ENCODE peak calls at places on chromosomes 13 and 19, in eight cellular contexts. One of them, this sample, is unnamed. For H3K27me3 and H3K9me3, the result is how much of the 10 kb centered on the place peaks cover.

GRCh38 chr19:16013851-16014840 is 62.1 kb upstream of the TPM4 start:
- DNase-seq in MG63: no peak
- DNase-seq in right cardiac atrium: no peak
- DNase-seq in Peyer's patch: no peak
- DNase-seq in ascending aorta: no peak
- DNase-seq in NT2/D1: no peak
- DNase-seq in Caco-2: no peak
- DNase-seq in A673: no peak
- DNase-seq in this sample: no peak

GRCh38 chr19:33333615-33334014 is 31.3 kb upstream of the CEBPA start:
- DNase-seq in A673: no peak
- DNase-seq in Peyer's patch: no peak
- DNase-seq in right cardiac atrium: no peak
- DNase-seq in MG63: no peak
- DNase-seq in NT2/D1: no peak
- DNase-seq in ascending aorta: no peak
- DNase-seq in Caco-2: no peak
- DNase-seq in this sample: peak

GRCh38 chr13:114101831-114102520 is 30.4 kb downstream of the RASA3 start:
- DNase-seq in A673: no peak
- DNase-seq in Caco-2: no peak
- DNase-seq in right cardiac atrium: no peak
- DNase-seq in NT2/D1: no peak
- DNase-seq in MG63: no peak
- DNase-seq in Peyer's patch: no peak
- DNase-seq in ascending aorta: no peak
- DNase-seq in this sample: no peak

GRCh38 chr19:29966594-29967249 is 24.7 kb downstream of the URI1 start:
- DNase-seq in ascending aorta: no peak
- DNase-seq in NT2/D1: no peak
- DNase-seq in right cardiac atrium: no peak
- DNase-seq in Caco-2: no peak
- DNase-seq in MG63: no peak
- DNase-seq in A673: peak
- DNase-seq in Peyer's patch: no peak
- DNase-seq in this sample: no peak

GRCh38 chr19:53158119-53158656 is 665 bp downstream of the ZNF347 start:
- DNase-seq in A673: peak
- DNase-seq in NT2/D1: peak
- DNase-seq in ascending aorta: no peak
- DNase-seq in Caco-2: no peak
- DNase-seq in right cardiac atrium: peak
- DNase-seq in MG63: no peak
- DNase-seq in Peyer's patch: peak
- DNase-seq in this sample: peak

GRCh38 chr13:78121459-78122348 is 203.1 kb upstream of the EDNRB start:
- DNase-seq in A673: peak
- DNase-seq in NT2/D1: peak
- DNase-seq in Caco-2: peak
- DNase-seq in right cardiac atrium: peak
- DNase-seq in ascending aorta: no peak
- DNase-seq in Peyer's patch: peak
- DNase-seq in MG63: peak
- DNase-seq in this sample: peak

GRCh38 chr13:101453784-101454201 is 1.3 kb downstream of the ITGBL1 start:
- DNase-seq in Caco-2: no peak
- DNase-seq in Peyer's patch: no peak
- DNase-seq in NT2/D1: no peak
- DNase-seq in ascending aorta: no peak
- DNase-seq in right cardiac atrium: peak
- DNase-seq in A673: no peak
- DNase-seq in MG63: peak
- DNase-seq in this sample: peak

GRCh38 chr13:27012482-27013197 is 159.0 kb downstream of the USP12 start:
- DNase-seq in right cardiac atrium: no peak
- DNase-seq in ascending aorta: no peak
- DNase-seq in Peyer's patch: no peak
- DNase-seq in Caco-2: no peak
- DNase-seq in A673: peak
- DNase-seq in MG63: peak
- DNase-seq in NT2/D1: no peak
- DNase-seq in this sample: no peak

GRCh38 chr19:4567584-4568071 is 8.1 kb upstream of the SEMA6B start:
- DNase-seq in Peyer's patch: peak
- DNase-seq in right cardiac atrium: peak
- DNase-seq in A673: peak
- DNase-seq in MG63: peak
- DNase-seq in Caco-2: peak
- DNase-seq in NT2/D1: peak
- DNase-seq in ascending aorta: no peak
- DNase-seq in this sample: peak

GRCh38 chr13:78309497-78310180 is 293.7 kb downstream of the POU4F1 start:
- DNase-seq in ascending aorta: no peak
- DNase-seq in Caco-2: no peak
- DNase-seq in right cardiac atrium: no peak
- DNase-seq in MG63: no peak
- DNase-seq in A673: no peak
- DNase-seq in Peyer's patch: no peak
- DNase-seq in NT2/D1: no peak
- DNase-seq in this sample: peak

GRCh38 chr13:41670873-41671443 is 213.6 kb downstream of the RGCC start:
- DNase-seq in right cardiac atrium: no peak
- DNase-seq in MG63: no peak
- DNase-seq in NT2/D1: no peak
- DNase-seq in A673: no peak
- DNase-seq in ascending aorta: no peak
- DNase-seq in Peyer's patch: no peak
- DNase-seq in Caco-2: no peak
- DNase-seq in this sample: no peak

DNA sequence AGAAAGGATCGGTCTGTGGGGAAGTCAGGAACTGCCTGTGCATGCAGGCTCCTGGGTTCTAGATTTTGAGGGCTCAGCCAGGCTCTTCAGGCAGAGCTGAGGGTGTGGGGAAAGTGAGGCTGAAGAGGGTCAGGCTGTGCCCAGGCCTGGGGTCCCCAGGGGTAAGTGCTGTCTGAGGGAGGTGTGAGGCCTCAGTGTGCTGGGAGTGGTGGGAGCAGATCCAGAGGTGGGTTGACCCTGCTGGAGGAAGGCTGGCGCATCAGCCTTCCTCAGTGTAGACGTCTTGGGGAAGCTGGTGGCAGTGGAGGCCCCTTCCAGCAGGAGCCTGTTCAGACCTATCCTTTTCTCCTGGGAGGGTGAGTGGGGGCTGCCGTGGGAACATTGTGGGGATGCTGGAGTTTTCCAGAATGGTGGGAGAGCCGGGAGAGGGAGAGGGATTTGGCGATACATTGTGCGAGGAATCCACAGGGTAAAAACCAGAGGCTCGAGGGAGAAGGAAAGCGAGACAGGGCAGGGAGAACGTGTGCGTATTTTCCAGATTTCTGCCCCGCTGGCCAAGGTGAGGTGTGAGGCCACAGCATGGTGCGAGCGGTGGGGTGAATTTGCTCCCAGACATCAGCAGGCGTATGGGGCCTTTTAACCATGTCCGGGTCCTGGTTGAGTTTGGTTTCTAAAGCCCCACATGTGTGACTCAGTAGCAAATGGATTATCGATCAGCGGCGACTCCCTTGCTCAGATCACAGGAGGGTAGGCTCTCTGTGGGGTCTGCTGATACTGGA is 237.7 kb downstream of the TEX29 start:
- DNase-seq in ascending aorta: no peak
- DNase-seq in Peyer's patch: no peak
- DNase-seq in right cardiac atrium: no peak
- DNase-seq in A673: no peak
- DNase-seq in NT2/D1: no peak
- DNase-seq in Caco-2: no peak
- DNase-seq in MG63: no peak
- DNase-seq in this sample: no peak
- H3K27me3 ChIP-seq in ascending aorta: under half
- H3K27me3 ChIP-seq in Peyer's patch: under half
- H3K27me3 ChIP-seq in right cardiac atrium: under half
- H3K27me3 ChIP-seq in A673: under half
- H3K27me3 ChIP-seq in NT2/D1: under half
- H3K27me3 ChIP-seq in Caco-2: under half
- H3K27me3 ChIP-seq in MG63: under half
- H3K27me3 ChIP-seq in this sample: under half

DNA sequence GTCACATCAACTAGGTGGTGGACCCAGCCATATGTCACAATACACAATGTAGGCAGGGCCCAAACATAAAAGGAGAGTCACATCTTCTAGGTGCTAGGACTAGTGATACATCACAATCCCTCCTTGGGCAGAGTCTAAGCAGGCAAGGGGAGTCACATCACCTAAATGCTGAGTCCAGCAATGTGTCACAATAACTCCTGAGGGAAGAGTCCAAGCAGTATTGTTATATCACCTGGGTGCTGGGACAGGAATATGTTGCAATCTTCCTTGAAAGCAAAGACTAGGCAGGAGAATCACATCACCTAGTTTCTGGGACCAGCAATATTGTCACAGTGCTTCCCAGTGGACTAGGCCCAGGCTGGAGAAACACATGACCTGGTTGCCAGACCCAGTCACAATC is 29.4 kb upstream of the ZNF729 start:
- DNase-seq in right cardiac atrium: no peak
- DNase-seq in NT2/D1: no peak
- DNase-seq in A673: no peak
- DNase-seq in MG63: no peak
- DNase-seq in Peyer's patch: no peak
- DNase-seq in ascending aorta: no peak
- DNase-seq in Caco-2: no peak
- DNase-seq in this sample: no peak
- H3K9me3 ChIP-seq in right cardiac atrium: under half
- H3K9me3 ChIP-seq in NT2/D1: under half
- H3K9me3 ChIP-seq in A673: under half
- H3K9me3 ChIP-seq in MG63: under half
- H3K9me3 ChIP-seq in Peyer's patch: under half
- H3K9me3 ChIP-seq in ascending aorta: under half
- H3K9me3 ChIP-seq in Caco-2: under half
- H3K9me3 ChIP-seq in this sample: under half

DNA sequence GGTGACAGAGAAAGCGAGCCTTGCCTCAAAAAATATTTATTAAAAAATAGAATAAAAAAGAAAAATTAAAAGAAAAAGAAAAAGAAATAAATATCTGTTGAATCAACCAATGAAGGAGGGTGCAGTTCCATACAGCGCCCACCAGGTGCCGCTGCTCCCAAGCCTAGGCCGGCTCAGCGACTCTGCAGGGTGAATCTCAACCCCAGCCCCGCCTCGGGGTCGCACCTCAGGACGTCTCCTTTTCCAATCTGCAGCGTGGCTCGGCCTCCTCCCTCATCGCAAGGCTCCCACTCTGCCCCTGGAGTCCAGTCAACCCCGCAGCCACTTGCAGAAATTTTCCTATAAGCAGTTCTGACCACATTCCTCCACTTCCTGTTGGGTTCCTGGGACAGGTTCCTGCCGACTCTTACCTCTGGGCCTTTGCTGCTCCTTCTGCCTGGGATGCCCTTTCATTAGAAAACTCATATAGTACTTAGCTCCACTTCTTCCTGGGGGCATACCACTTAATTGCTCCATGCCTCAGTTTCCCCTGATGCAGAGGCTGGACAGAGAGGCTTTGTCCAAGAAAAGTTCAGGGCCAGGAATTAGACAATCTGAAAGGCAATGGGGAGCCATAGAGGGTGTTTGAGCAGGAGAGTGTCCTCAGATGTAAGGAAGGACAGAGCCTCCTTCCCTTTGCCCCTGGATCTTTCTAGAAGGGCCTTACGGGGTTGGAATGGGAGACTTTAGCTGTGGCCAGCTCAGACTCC is 24.3 kb downstream of the NFILZ start:
- DNase-seq in ascending aorta: no peak
- DNase-seq in MG63: peak
- DNase-seq in Caco-2: peak
- DNase-seq in Peyer's patch: no peak
- DNase-seq in NT2/D1: peak
- DNase-seq in A673: peak
- DNase-seq in right cardiac atrium: peak
- DNase-seq in this sample: peak
- H3K4me3 ChIP-seq in ascending aorta: no peak
- H3K4me3 ChIP-seq in MG63: no peak
- H3K4me3 ChIP-seq in Caco-2: no peak
- H3K4me3 ChIP-seq in Peyer's patch: peak
- H3K4me3 ChIP-seq in NT2/D1: no peak
- H3K4me3 ChIP-seq in A673: peak
- H3K4me3 ChIP-seq in right cardiac atrium: no peak
- H3K4me3 ChIP-seq in this sample: peak

GRCh38 chr19:50720921-50721291 is 1.3 kb upstream of the SHANK1 start:
- DNase-seq in Caco-2: peak
- DNase-seq in Peyer's patch: no peak
- DNase-seq in MG63: peak
- DNase-seq in NT2/D1: no peak
- DNase-seq in A673: peak
- DNase-seq in right cardiac atrium: no peak
- DNase-seq in ascending aorta: no peak
- DNase-seq in this sample: no peak

GRCh38 chr19:50723069-50723468 is at the start of gene CLEC11A:
- DNase-seq in ascending aorta: no peak
- DNase-seq in NT2/D1: no peak
- DNase-seq in right cardiac atrium: peak
- DNase-seq in Peyer's patch: no peak
- DNase-seq in A673: peak
- DNase-seq in MG63: peak
- DNase-seq in Caco-2: no peak
- DNase-seq in this sample: no peak

GRCh38 chr19:50723735-50724521 is 764 bp downstream of the CLEC11A start:
- DNase-seq in A673: no peak
- DNase-seq in Caco-2: no peak
- DNase-seq in NT2/D1: no peak
- DNase-seq in Peyer's patch: no peak
- DNase-seq in right cardiac atrium: no peak
- DNase-seq in ascending aorta: no peak
- DNase-seq in MG63: peak
- DNase-seq in this sample: no peak

GRCh38 chr19:50721441-50722137 is 1.6 kb upstream of the CLEC11A start:
- DNase-seq in A673: no peak
- DNase-seq in MG63: peak
- DNase-seq in ascending aorta: no peak
- DNase-seq in Caco-2: no peak
- DNase-seq in Peyer's patch: no peak
- DNase-seq in right cardiac atrium: no peak
- DNase-seq in NT2/D1: no peak
- DNase-seq in this sample: no peak

DNA sequence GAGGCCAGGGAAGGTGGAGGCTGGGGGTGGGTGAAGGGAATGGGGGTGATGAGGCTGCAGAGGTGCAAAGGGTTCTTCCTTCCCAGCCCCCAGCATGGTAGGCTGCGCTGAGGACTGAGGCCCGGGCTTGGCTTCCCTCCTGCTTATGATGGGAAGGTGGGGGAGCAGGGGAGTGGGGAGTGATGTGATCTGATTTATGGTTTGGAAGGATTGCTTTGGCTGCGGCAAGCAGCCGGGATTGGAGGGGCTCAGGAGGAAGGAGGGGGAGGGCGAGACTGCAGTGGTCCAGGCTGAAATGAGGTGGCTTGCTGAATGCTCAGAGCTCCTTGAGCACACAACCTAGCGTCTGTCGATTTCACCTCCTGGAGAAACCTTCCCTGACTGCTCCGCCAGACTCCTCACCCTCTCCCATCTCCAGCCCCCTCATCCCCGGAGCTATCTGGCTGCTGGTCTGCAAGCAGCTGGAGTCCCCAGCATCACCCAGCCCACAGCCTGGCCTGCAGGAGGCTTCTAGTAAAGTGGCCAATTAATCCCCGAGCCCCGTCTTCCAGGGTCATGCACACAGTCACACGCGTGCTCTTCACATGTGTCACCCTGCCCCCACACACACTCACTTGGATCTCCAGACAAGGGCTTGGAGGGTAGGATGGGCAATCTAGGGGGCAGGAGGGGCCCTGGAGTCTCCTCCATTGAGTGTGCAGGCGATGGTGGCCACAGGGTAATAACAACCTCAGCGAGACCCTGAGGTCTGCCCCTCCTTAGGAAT is 733 bp upstream of the CLEC11A start:
- DNase-seq in ascending aorta: no peak
- DNase-seq in Peyer's patch: no peak
- DNase-seq in right cardiac atrium: no peak
- DNase-seq in Caco-2: no peak
- DNase-seq in NT2/D1: no peak
- DNase-seq in A673: no peak
- DNase-seq in MG63: peak
- DNase-seq in this sample: no peak
- H3K27me3 ChIP-seq in ascending aorta: under half
- H3K27me3 ChIP-seq in Peyer's patch: under half
- H3K27me3 ChIP-seq in right cardiac atrium: under half
- H3K27me3 ChIP-seq in Caco-2: under half
- H3K27me3 ChIP-seq in NT2/D1: under half
- H3K27me3 ChIP-seq in A673: under half
- H3K27me3 ChIP-seq in MG63: under half
- H3K27me3 ChIP-seq in this sample: under half

This sample was measured in small intestine.